ENCODE peak calls at places on chromosomes 16 and 17, in seven cellular contexts. One of them, this sample, is unnamed.

GRCh38 chr17:44970136-44970737 is 2.1 kb upstream of the C1QL1 start:
- DNase-seq in A673: peak
- DNase-seq in H1: no peak
- DNase-seq in neuronal stem cell: no peak
- DNase-seq in small intestine: no peak
- DNase-seq in AG04450: no peak
- DNase-seq in transverse colon: peak
- DNase-seq in this sample: no peak

GRCh38 chr17:30600830-30601494 is 123.8 kb downstream of the GOSR1 start:
- DNase-seq in A673: peak
- DNase-seq in H1: no peak
- DNase-seq in neuronal stem cell: peak
- DNase-seq in small intestine: peak
- DNase-seq in AG04450: no peak
- DNase-seq in transverse colon: peak
- DNase-seq in this sample: no peak

GRCh38 chr16:6549415-6549814 is 783.2 kb upstream of the RBFOX1 start:
- DNase-seq in A673: peak
- DNase-seq in H1: no peak
- DNase-seq in neuronal stem cell: no peak
- DNase-seq in small intestine: no peak
- DNase-seq in AG04450: no peak
- DNase-seq in transverse colon: no peak
- DNase-seq in this sample: no peak

GRCh38 chr17:75740631-75741077 is 19.4 kb downstream of the ITGB4 start:
- DNase-seq in A673: no peak
- DNase-seq in H1: no peak
- DNase-seq in neuronal stem cell: no peak
- DNase-seq in small intestine: no peak
- DNase-seq in AG04450: no peak
- DNase-seq in transverse colon: no peak
- DNase-seq in this sample: no peak

GRCh38 chr16:79009911-79010310 is 590.6 kb downstream of the MAF start:
- DNase-seq in A673: no peak
- DNase-seq in H1: no peak
- DNase-seq in neuronal stem cell: no peak
- DNase-seq in small intestine: no peak
- DNase-seq in AG04450: no peak
- DNase-seq in transverse colon: no peak
- DNase-seq in this sample: no peak

GRCh38 chr16:69606985-69607384 is 41.2 kb downstream of the NFAT5 start:
- DNase-seq in A673: no peak
- DNase-seq in H1: no peak
- DNase-seq in neuronal stem cell: no peak
- DNase-seq in small intestine: no peak
- DNase-seq in AG04450: no peak
- DNase-seq in transverse colon: no peak
- DNase-seq in this sample: no peak

GRCh38 chr17:39648876-39649430 is 12.0 kb downstream of the STARD3 start:
- DNase-seq in A673: no peak
- DNase-seq in H1: no peak
- DNase-seq in neuronal stem cell: no peak
- DNase-seq in small intestine: no peak
- DNase-seq in AG04450: peak
- DNase-seq in transverse colon: no peak
- DNase-seq in this sample: no peak

GRCh38 chr17:73833779-73834613 is 189.8 kb upstream of the SDK2 start:
- DNase-seq in A673: peak
- DNase-seq in H1: no peak
- DNase-seq in neuronal stem cell: no peak
- DNase-seq in small intestine: no peak
- DNase-seq in AG04450: no peak
- DNase-seq in transverse colon: no peak
- DNase-seq in this sample: no peak

GRCh38 chr16:87248704-87249103 is 68.5 kb downstream of the C16orf95 start:
- DNase-seq in A673: no peak
- DNase-seq in H1: no peak
- DNase-seq in neuronal stem cell: no peak
- DNase-seq in small intestine: no peak
- DNase-seq in AG04450: no peak
- DNase-seq in transverse colon: no peak
- DNase-seq in this sample: no peak

GRCh38 chr17:21090889-21091618 is 35.7 kb upstream of the DHRS7B start:
- DNase-seq in A673: no peak
- DNase-seq in H1: no peak
- DNase-seq in neuronal stem cell: no peak
- DNase-seq in small intestine: no peak
- DNase-seq in AG04450: no peak
- DNase-seq in transverse colon: no peak
- DNase-seq in this sample: no peak

GRCh38 chr17:63503330-63503685 is 19.9 kb upstream of the KCNH6 start:
- DNase-seq in A673: no peak
- DNase-seq in H1: no peak
- DNase-seq in neuronal stem cell: no peak
- DNase-seq in small intestine: no peak
- DNase-seq in AG04450: no peak
- DNase-seq in transverse colon: no peak
- DNase-seq in this sample: no peak
- H3K27ac ChIP-seq in A673: no peak
- H3K27ac ChIP-seq in H1: no peak
- H3K27ac ChIP-seq in neuronal stem cell: no peak
- H3K27ac ChIP-seq in small intestine: no peak
- H3K27ac ChIP-seq in AG04450: no peak
- H3K27ac ChIP-seq in transverse colon: no peak
- H3K27ac ChIP-seq in this sample: no peak

GRCh38 chr16:85417156-85417860 is 195.8 kb upstream of the GSE1 start:
- DNase-seq in A673: no peak
- DNase-seq in H1: no peak
- DNase-seq in neuronal stem cell: no peak
- DNase-seq in small intestine: no peak
- DNase-seq in AG04450: no peak
- DNase-seq in transverse colon: no peak
- DNase-seq in this sample: no peak

GRCh38 chr16:85416267-85417109 is 196.6 kb upstream of the GSE1 start:
- DNase-seq in A673: peak
- DNase-seq in H1: no peak
- DNase-seq in neuronal stem cell: no peak
- DNase-seq in small intestine: peak
- DNase-seq in AG04450: no peak
- DNase-seq in transverse colon: peak
- DNase-seq in this sample: no peak

GRCh38 chr16:85413713-85414663 is 199.1 kb upstream of the GSE1 start:
- DNase-seq in A673: no peak
- DNase-seq in H1: no peak
- DNase-seq in neuronal stem cell: no peak
- DNase-seq in small intestine: no peak
- DNase-seq in AG04450: no peak
- DNase-seq in transverse colon: no peak
- DNase-seq in this sample: no peak

GRCh38 chr16:85412911-85413520 is 200.1 kb upstream of the GSE1 start:
- DNase-seq in A673: no peak
- DNase-seq in H1: no peak
- DNase-seq in neuronal stem cell: no peak
- DNase-seq in small intestine: no peak
- DNase-seq in AG04450: no peak
- DNase-seq in transverse colon: no peak
- DNase-seq in this sample: no peak

DNA sequence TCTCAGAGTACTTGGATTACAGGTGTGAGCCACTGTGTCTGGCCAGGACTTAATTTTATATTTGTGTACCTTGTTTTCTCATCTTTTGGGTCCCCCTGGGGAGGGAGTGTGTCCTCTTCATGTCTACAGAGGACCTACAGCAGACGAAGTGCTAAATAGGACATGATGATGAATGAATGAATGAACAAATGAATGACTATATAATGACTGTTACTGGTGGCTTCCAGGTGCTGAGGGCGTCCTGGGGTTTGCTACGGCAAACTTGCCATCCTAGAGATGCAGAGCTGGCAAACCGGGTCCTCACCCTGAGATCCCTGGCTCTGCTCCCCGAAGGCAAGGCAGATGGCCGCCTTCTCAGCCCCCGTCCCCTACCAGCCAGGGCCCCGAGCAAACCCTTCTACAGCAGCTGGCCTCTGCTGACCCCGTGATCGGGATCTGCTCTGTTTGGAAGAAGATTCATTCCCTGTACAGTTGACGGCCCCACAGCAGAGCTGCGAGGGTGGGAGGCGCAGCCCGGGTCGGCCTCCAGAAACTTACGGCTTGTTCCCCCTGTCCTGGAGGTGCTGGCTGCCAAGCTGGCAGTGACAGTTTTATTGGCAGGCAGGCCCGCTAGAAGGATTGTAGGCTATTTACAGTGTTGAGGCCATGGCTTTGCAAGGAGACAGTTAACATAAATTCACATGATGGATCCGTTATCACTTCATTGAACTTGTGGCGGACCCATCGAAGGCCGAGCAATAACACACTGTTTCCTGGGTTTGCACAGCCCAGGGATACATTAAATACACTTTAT is 197.7 kb upstream of the GSE1 start:
- DNase-seq in A673: no peak
- DNase-seq in H1: no peak
- DNase-seq in neuronal stem cell: no peak
- DNase-seq in small intestine: no peak
- DNase-seq in AG04450: no peak
- DNase-seq in transverse colon: peak
- DNase-seq in this sample: no peak
- H3K27ac ChIP-seq in A673: no peak
- H3K27ac ChIP-seq in H1: no peak
- H3K27ac ChIP-seq in neuronal stem cell: no peak
- H3K27ac ChIP-seq in small intestine: no peak
- H3K27ac ChIP-seq in AG04450: no peak
- H3K27ac ChIP-seq in transverse colon: no peak
- H3K27ac ChIP-seq in this sample: no peak

GRCh38 chr16:25092489-25092888 is 19.1 kb upstream of the LCMT1 start:
- DNase-seq in A673: no peak
- DNase-seq in H1: no peak
- DNase-seq in neuronal stem cell: no peak
- DNase-seq in small intestine: no peak
- DNase-seq in AG04450: no peak
- DNase-seq in transverse colon: no peak
- DNase-seq in this sample: no peak

GRCh38 chr16:25095636-25096035 is 15.9 kb upstream of the LCMT1 start:
- DNase-seq in A673: no peak
- DNase-seq in H1: no peak
- DNase-seq in neuronal stem cell: no peak
- DNase-seq in small intestine: no peak
- DNase-seq in AG04450: no peak
- DNase-seq in transverse colon: no peak
- DNase-seq in this sample: no peak

GRCh38 chr16:25093208-25094061 is 18.1 kb upstream of the LCMT1 start:
- DNase-seq in A673: no peak
- DNase-seq in H1: no peak
- DNase-seq in neuronal stem cell: no peak
- DNase-seq in small intestine: no peak
- DNase-seq in AG04450: no peak
- DNase-seq in transverse colon: no peak
- DNase-seq in this sample: no peak

GRCh38 chr16:25100511-25100910 is 11.0 kb upstream of the LCMT1 start:
- DNase-seq in A673: no peak
- DNase-seq in H1: no peak
- DNase-seq in neuronal stem cell: no peak
- DNase-seq in small intestine: no peak
- DNase-seq in AG04450: no peak
- DNase-seq in transverse colon: no peak
- DNase-seq in this sample: no peak

GRCh38 chr16:25097304-25097988 is 14.1 kb upstream of the LCMT1 start:
- DNase-seq in A673: no peak
- DNase-seq in H1: no peak
- DNase-seq in neuronal stem cell: no peak
- DNase-seq in small intestine: no peak
- DNase-seq in AG04450: peak
- DNase-seq in transverse colon: no peak
- DNase-seq in this sample: no peak
- H3K27ac ChIP-seq in A673: no peak
- H3K27ac ChIP-seq in H1: no peak
- H3K27ac ChIP-seq in neuronal stem cell: no peak
- H3K27ac ChIP-seq in small intestine: no peak
- H3K27ac ChIP-seq in AG04450: peak
- H3K27ac ChIP-seq in transverse colon: no peak
- H3K27ac ChIP-seq in this sample: no peak

GRCh38 chr17:57871863-57872262 is 22.0 kb upstream of the MRPS23 start:
- DNase-seq in A673: no peak
- DNase-seq in H1: no peak
- DNase-seq in neuronal stem cell: no peak
- DNase-seq in small intestine: no peak
- DNase-seq in AG04450: no peak
- DNase-seq in transverse colon: no peak
- DNase-seq in this sample: no peak

GRCh38 chr17:57869599-57870282 is 19.9 kb upstream of the MRPS23 start:
- DNase-seq in A673: no peak
- DNase-seq in H1: no peak
- DNase-seq in neuronal stem cell: no peak
- DNase-seq in small intestine: no peak
- DNase-seq in AG04450: peak
- DNase-seq in transverse colon: no peak
- DNase-seq in this sample: no peak

GRCh38 chr17:57870283-57870635 is 20.4 kb upstream of the MRPS23 start:
- DNase-seq in A673: no peak
- DNase-seq in H1: no peak
- DNase-seq in neuronal stem cell: no peak
- DNase-seq in small intestine: no peak
- DNase-seq in AG04450: no peak
- DNase-seq in transverse colon: no peak
- DNase-seq in this sample: no peak

GRCh38 chr17:57872536-57872935 is 22.7 kb upstream of the MRPS23 start:
- DNase-seq in A673: no peak
- DNase-seq in H1: no peak
- DNase-seq in neuronal stem cell: no peak
- DNase-seq in small intestine: no peak
- DNase-seq in AG04450: no peak
- DNase-seq in transverse colon: no peak
- DNase-seq in this sample: no peak

GRCh38 chr17:57871155-57871554 is 21.3 kb upstream of the MRPS23 start:
- DNase-seq in A673: no peak
- DNase-seq in H1: no peak
- DNase-seq in neuronal stem cell: no peak
- DNase-seq in small intestine: no peak
- DNase-seq in AG04450: no peak
- DNase-seq in transverse colon: no peak
- DNase-seq in this sample: no peak
- H3K27ac ChIP-seq in A673: peak
- H3K27ac ChIP-seq in H1: no peak
- H3K27ac ChIP-seq in neuronal stem cell: no peak
- H3K27ac ChIP-seq in small intestine: no peak
- H3K27ac ChIP-seq in AG04450: peak
- H3K27ac ChIP-seq in transverse colon: no peak
- H3K27ac ChIP-seq in this sample: no peak

DNA sequence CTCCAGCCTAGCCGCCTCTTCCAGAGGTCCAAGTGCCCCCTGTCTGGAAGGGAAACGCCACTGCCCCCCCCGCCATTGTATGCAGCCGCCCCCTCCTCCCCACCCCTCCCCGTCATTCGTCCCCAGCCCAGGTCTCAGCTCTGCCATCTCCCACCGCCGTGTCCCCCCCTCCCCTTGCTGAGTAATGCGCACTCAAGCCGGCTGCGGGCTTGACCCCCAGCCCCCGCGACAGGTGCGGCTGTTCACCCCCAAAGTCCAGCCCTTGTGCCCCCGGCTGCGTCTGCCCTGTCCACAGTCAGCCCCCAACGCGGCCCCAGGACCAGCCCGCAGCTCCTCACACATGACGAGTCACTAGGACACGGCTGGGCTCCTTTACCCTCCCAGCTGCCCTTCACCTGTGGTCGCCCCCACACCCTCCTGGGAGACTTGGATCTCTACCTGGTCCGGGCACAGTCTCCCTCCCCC is 595 bp downstream of the GPRC5B start:
- DNase-seq in A673: no peak
- DNase-seq in H1: no peak
- DNase-seq in neuronal stem cell: no peak
- DNase-seq in small intestine: no peak
- DNase-seq in AG04450: no peak
- DNase-seq in transverse colon: peak
- DNase-seq in this sample: no peak
- H3K27ac ChIP-seq in A673: no peak
- H3K27ac ChIP-seq in H1: no peak
- H3K27ac ChIP-seq in neuronal stem cell: no peak
- H3K27ac ChIP-seq in small intestine: peak
- H3K27ac ChIP-seq in AG04450: no peak
- H3K27ac ChIP-seq in transverse colon: peak
- H3K27ac ChIP-seq in this sample: no peak

This sample was measured in epithelial cell of prostate.